ENCODE peak calls at places on chromosomes 4 and X, in four cellular contexts. D is HepG2, I is tibial artery, X is endothelial cell of umbilical vein. U is an unnamed sample. For H3K4me1, the result is how much of the 10 kb centered on the place peaks cover.

GRCh38 chr4:3227878-3228675 is 20.9 kb upstream of the MSANTD1 start:
- DNase-seq in D (no peak), X (no peak), I (no peak), U (no peak)

GRCh38 chr4:118967393-118967792 is 78.7 kb downstream of the SYNPO2 start:
- DNase-seq in D (no peak), X (no peak), I (peak), U (no peak)

GRCh38 chr4:14446311-14446710 is 556.0 kb upstream of the CPEB2 start:
- DNase-seq in X (no peak), I (no peak), D (no peak), U (no peak)

GRCh38 chrX:95903490-95903889 is 781.2 kb upstream of the DIAPH2 start:
- DNase-seq in I (no peak), X (peak), D (no peak), U (no peak)

GRCh38 chrX:27964432-27964831 is 16.8 kb downstream of the DCAF8L1 start:
- DNase-seq in X (peak), D (no peak), I (no peak), U (no peak)

GRCh38 chr4:148589182-148589581 is 147.0 kb upstream of the NR3C2 start:
- DNase-seq in I (no peak), D (no peak), X (no peak), U (no peak)

GRCh38 chr4:11769425-11769824 is 340.7 kb upstream of the HS3ST1 start:
- DNase-seq in D (no peak), I (peak), X (peak), U (no peak)

GRCh38 chr4:138222041-138222440 is 20.1 kb downstream of the SLC7A11 start:
- DNase-seq in X (peak), D (no peak), I (no peak), U (no peak)

GRCh38 chrX:13123857-13124345 is 79.5 kb upstream of the FAM9C start:
- DNase-seq in X (peak), D (peak), I (no peak), U (no peak)

GRCh38 chr4:186840771-186841301 is 117.2 kb upstream of the FAT1 start:
- DNase-seq in I (peak), X (no peak), D (no peak), U (no peak)

GRCh38 chr4:105930696-105931095 is 35.4 kb downstream of the NPNT start:
- DNase-seq in X (no peak), D (no peak), I (no peak), U (peak)

GRCh38 chr4:74437866-74438265 is 7.1 kb upstream of the AREG start:
- DNase-seq in D (no peak), X (no peak), I (no peak), U (no peak)

GRCh38 chrX:12548746-12549145 is 242.5 kb upstream of the PRPS2 start:
- DNase-seq in X (peak), D (no peak), I (no peak), U (no peak)

GRCh38 chr4:167787231-167787630 is 305.1 kb upstream of the ANXA10 start:
- DNase-seq in I (no peak), X (no peak), D (no peak), U (no peak)

GRCh38 chrX:109372716-109373115 is 109.2 kb downstream of the GUCY2F start:
- DNase-seq in X (no peak), D (no peak), I (no peak), U (no peak)

GRCh38 chr4:185656467-185656890 is 121.2 kb upstream of the PDLIM3 start:
- DNase-seq in X (peak), I (peak), D (no peak), U (peak)
- TF ChIP-seq CTCF in X (peak), I (peak), D (no peak), U (peak)

GRCh38 chr4:146346276-146346675 is 131.9 kb downstream of the REELD1 start:
- DNase-seq in X (no peak), I (no peak), D (no peak), U (no peak)
- H3K4me1 ChIP-seq in X (under half), I (under half), D (under half), U (under half)

DNA sequence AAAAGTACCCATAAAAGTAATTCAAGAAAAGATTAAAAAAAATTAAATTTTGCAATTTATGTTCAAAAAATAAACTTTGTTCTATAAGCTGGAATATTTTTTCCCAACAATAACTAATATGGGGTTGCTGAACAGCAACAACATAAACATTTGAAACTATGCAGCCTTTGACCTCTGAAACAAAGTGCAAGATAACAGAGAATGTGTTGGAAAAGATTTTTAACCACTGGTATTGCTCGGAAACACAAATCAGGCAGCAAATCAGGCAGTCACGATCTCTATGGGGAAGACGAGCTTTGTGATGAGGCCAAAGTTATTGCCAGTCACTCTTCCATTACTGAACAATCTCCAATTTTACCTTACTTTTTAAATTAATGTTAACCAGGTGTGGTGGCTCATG is 332.1 kb downstream of the PABPC4L start:
- DNase-seq in X (no peak), I (no peak), D (no peak), U (no peak)
- H3K27ac ChIP-seq in X (no peak), I (no peak), D (no peak), U (no peak)

GRCh38 chrX:25721564-25721963 is 416.6 kb upstream of the MAGEB18 start:
- DNase-seq in I (no peak), X (peak), D (peak), U (no peak)
- TF ChIP-seq CTCF in I (no peak), X (peak), D (no peak), U (no peak)

GRCh38 chr4:26365537-26366150 is 44.8 kb downstream of the RBPJ start:
- DNase-seq in X (no peak), D (no peak), I (no peak), U (no peak)
- H3K4me1 ChIP-seq in X (under half), D (under half), I (under half), U (under half)

GRCh38 chr4:113644398-113644797 is 117.1 kb downstream of the CAMK2D start:
- DNase-seq in D (no peak), X (no peak), I (no peak), U (no peak)

GRCh38 chr4:113643505-113643904 is 118.0 kb downstream of the CAMK2D start:
- DNase-seq in X (peak), I (no peak), D (no peak), U (no peak)

GRCh38 chr4:113637823-113638691 is 123.5 kb downstream of the CAMK2D start:
- DNase-seq in X (no peak), D (no peak), I (no peak), U (no peak)

GRCh38 chr4:113639311-113639710 is 122.2 kb downstream of the CAMK2D start:
- DNase-seq in X (no peak), D (no peak), I (no peak), U (no peak)

DNA sequence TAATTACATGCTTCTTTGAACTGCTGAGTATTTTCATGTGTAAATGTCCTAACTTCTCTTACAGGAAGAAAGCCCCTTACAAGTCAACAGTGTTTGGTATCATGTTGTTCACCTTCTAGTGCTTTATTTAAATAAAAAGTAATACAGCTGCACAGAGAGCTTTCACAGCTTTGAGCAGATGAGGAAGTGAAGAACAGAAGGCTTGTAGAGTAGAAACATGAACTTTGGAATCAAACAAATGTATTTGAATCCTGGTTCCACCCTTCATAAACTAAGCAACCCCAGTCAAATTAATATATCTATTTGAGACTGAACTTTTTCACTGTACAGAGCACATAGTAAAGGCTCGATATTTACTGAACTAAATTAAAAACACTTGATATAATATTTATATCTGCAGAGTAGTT is 120.5 kb downstream of the CAMK2D start:
- DNase-seq in D (peak), X (no peak), I (no peak), U (no peak)
- H3K27ac ChIP-seq in D (peak), X (no peak), I (peak), U (peak)

GRCh38 chrX:154046262-154046771 is 26.6 kb upstream of the IRAK1 start:
- DNase-seq in X (peak), I (peak), D (no peak), U (peak)
- TF ChIP-seq CTCF in X (peak), I (no peak), D (no peak), U (no peak)

U was measured in thyroid gland.